ENCODE peak calls at places on chromosomes 3 and 15, in eight cellular contexts. One of them, this sample, is unnamed. For H3K36me3 and H3K4me1, the result is how much of the 10 kb centered on the place peaks cover.

GRCh38 chr15:50425219-50425618 is 1.0 kb downstream of the USP8 start:
- DNase-seq in adrenal gland: no peak
- DNase-seq in left ventricle myocardium inferior: no peak
- DNase-seq in BE2C: no peak
- DNase-seq in A673: no peak
- DNase-seq in HCT116: no peak
- DNase-seq in breast epithelium: no peak
- DNase-seq in neural progenitor cell: peak
- DNase-seq in this sample: no peak

GRCh38 chr3:10189557-10190374 is 25.0 kb downstream of the IRAK2 start:
- DNase-seq in adrenal gland: peak
- DNase-seq in left ventricle myocardium inferior: peak
- DNase-seq in BE2C: peak
- DNase-seq in A673: peak
- DNase-seq in HCT116: no peak
- DNase-seq in breast epithelium: peak
- DNase-seq in neural progenitor cell: no peak
- DNase-seq in this sample: peak

GRCh38 chr15:67188551-67189218 is 65.8 kb downstream of the AAGAB start:
- DNase-seq in adrenal gland: no peak
- DNase-seq in left ventricle myocardium inferior: no peak
- DNase-seq in BE2C: peak
- DNase-seq in A673: peak
- DNase-seq in HCT116: no peak
- DNase-seq in breast epithelium: no peak
- DNase-seq in neural progenitor cell: no peak
- DNase-seq in this sample: no peak

GRCh38 chr15:66827698-66828055 is 125.6 kb downstream of the SMAD6 start:
- DNase-seq in adrenal gland: no peak
- DNase-seq in left ventricle myocardium inferior: no peak
- DNase-seq in BE2C: no peak
- DNase-seq in A673: no peak
- DNase-seq in HCT116: no peak
- DNase-seq in breast epithelium: no peak
- DNase-seq in neural progenitor cell: no peak
- DNase-seq in this sample: no peak

GRCh38 chr3:31941230-31941632 is 39.8 kb downstream of the OSBPL10 start:
- DNase-seq in adrenal gland: no peak
- DNase-seq in left ventricle myocardium inferior: no peak
- DNase-seq in BE2C: no peak
- DNase-seq in A673: no peak
- DNase-seq in HCT116: no peak
- DNase-seq in breast epithelium: no peak
- DNase-seq in neural progenitor cell: no peak
- DNase-seq in this sample: no peak

GRCh38 chr15:77002436-77002835 is 7.5 kb downstream of the PSTPIP1 start:
- DNase-seq in adrenal gland: no peak
- DNase-seq in left ventricle myocardium inferior: no peak
- DNase-seq in BE2C: no peak
- DNase-seq in A673: no peak
- DNase-seq in HCT116: no peak
- DNase-seq in breast epithelium: no peak
- DNase-seq in neural progenitor cell: no peak
- DNase-seq in this sample: peak

GRCh38 chr3:142088522-142088921 is 60.8 kb downstream of the TFDP2 start:
- DNase-seq in adrenal gland: no peak
- DNase-seq in left ventricle myocardium inferior: no peak
- DNase-seq in BE2C: no peak
- DNase-seq in A673: no peak
- DNase-seq in HCT116: peak
- DNase-seq in breast epithelium: no peak
- DNase-seq in neural progenitor cell: no peak
- DNase-seq in this sample: no peak

GRCh38 chr15:92400573-92400972 is 6.9 kb downstream of the ST8SIA2 start:
- DNase-seq in adrenal gland: no peak
- DNase-seq in left ventricle myocardium inferior: no peak
- DNase-seq in BE2C: no peak
- DNase-seq in A673: no peak
- DNase-seq in HCT116: no peak
- DNase-seq in breast epithelium: no peak
- DNase-seq in neural progenitor cell: peak
- DNase-seq in this sample: no peak

GRCh38 chr3:17808994-17809393 is 66.6 kb upstream of the TBC1D5 start:
- DNase-seq in adrenal gland: no peak
- DNase-seq in left ventricle myocardium inferior: no peak
- DNase-seq in BE2C: peak
- DNase-seq in A673: peak
- DNase-seq in HCT116: no peak
- DNase-seq in breast epithelium: no peak
- DNase-seq in neural progenitor cell: no peak
- DNase-seq in this sample: no peak

GRCh38 chr3:38960953-38961622 is 90.7 kb downstream of the SCN11A start:
- DNase-seq in adrenal gland: peak
- DNase-seq in left ventricle myocardium inferior: no peak
- DNase-seq in BE2C: peak
- DNase-seq in A673: peak
- DNase-seq in HCT116: peak
- DNase-seq in breast epithelium: no peak
- DNase-seq in neural progenitor cell: peak
- DNase-seq in this sample: no peak

GRCh38 chr3:149299938-149300791 is 33.3 kb downstream of the TM4SF18 start:
- DNase-seq in adrenal gland: peak
- DNase-seq in left ventricle myocardium inferior: no peak
- DNase-seq in BE2C: peak
- DNase-seq in A673: peak
- DNase-seq in HCT116: peak
- DNase-seq in breast epithelium: no peak
- DNase-seq in neural progenitor cell: no peak
- DNase-seq in this sample: no peak

GRCh38 chr3:104553121-104553520 is 813.6 kb upstream of the ALCAM start:
- DNase-seq in adrenal gland: no peak
- DNase-seq in left ventricle myocardium inferior: no peak
- DNase-seq in BE2C: no peak
- DNase-seq in A673: no peak
- DNase-seq in HCT116: no peak
- DNase-seq in breast epithelium: no peak
- DNase-seq in neural progenitor cell: no peak
- DNase-seq in this sample: no peak

GRCh38 chr15:46329876-46330275 is 695.0 kb downstream of the SQOR start:
- DNase-seq in adrenal gland: no peak
- DNase-seq in left ventricle myocardium inferior: no peak
- DNase-seq in BE2C: no peak
- DNase-seq in A673: no peak
- DNase-seq in HCT116: no peak
- DNase-seq in breast epithelium: no peak
- DNase-seq in neural progenitor cell: no peak
- DNase-seq in this sample: no peak

GRCh38 chr3:73848173-73848751 is 223.5 kb upstream of the PDZRN3 start:
- DNase-seq in adrenal gland: no peak
- DNase-seq in left ventricle myocardium inferior: no peak
- DNase-seq in BE2C: no peak
- DNase-seq in A673: peak
- DNase-seq in HCT116: no peak
- DNase-seq in breast epithelium: no peak
- DNase-seq in neural progenitor cell: peak
- DNase-seq in this sample: no peak

GRCh38 chr15:50636146-50636545 is 50.5 kb downstream of the TRPM7 start:
- DNase-seq in adrenal gland: no peak
- DNase-seq in left ventricle myocardium inferior: no peak
- DNase-seq in BE2C: no peak
- DNase-seq in A673: no peak
- DNase-seq in HCT116: no peak
- DNase-seq in breast epithelium: no peak
- DNase-seq in neural progenitor cell: no peak
- DNase-seq in this sample: no peak

GRCh38 chr3:44831241-44831640 is 30.5 kb upstream of the TMEM42 start:
- DNase-seq in adrenal gland: no peak
- DNase-seq in left ventricle myocardium inferior: no peak
- DNase-seq in BE2C: no peak
- DNase-seq in A673: no peak
- DNase-seq in HCT116: no peak
- DNase-seq in breast epithelium: no peak
- DNase-seq in neural progenitor cell: no peak
- DNase-seq in this sample: no peak

GRCh38 chr3:44832965-44833364 is 28.7 kb upstream of the TMEM42 start:
- DNase-seq in adrenal gland: no peak
- DNase-seq in left ventricle myocardium inferior: no peak
- DNase-seq in BE2C: no peak
- DNase-seq in A673: no peak
- DNase-seq in HCT116: no peak
- DNase-seq in breast epithelium: no peak
- DNase-seq in neural progenitor cell: no peak
- DNase-seq in this sample: no peak

GRCh38 chr3:44832032-44832431 is 29.7 kb upstream of the TMEM42 start:
- DNase-seq in adrenal gland: no peak
- DNase-seq in left ventricle myocardium inferior: no peak
- DNase-seq in BE2C: no peak
- DNase-seq in A673: no peak
- DNase-seq in HCT116: no peak
- DNase-seq in breast epithelium: no peak
- DNase-seq in neural progenitor cell: no peak
- DNase-seq in this sample: no peak

GRCh38 chr3:44833394-44833793 is 28.3 kb upstream of the TMEM42 start:
- DNase-seq in adrenal gland: no peak
- DNase-seq in left ventricle myocardium inferior: peak
- DNase-seq in BE2C: no peak
- DNase-seq in A673: no peak
- DNase-seq in HCT116: no peak
- DNase-seq in breast epithelium: no peak
- DNase-seq in neural progenitor cell: no peak
- DNase-seq in this sample: no peak

DNA sequence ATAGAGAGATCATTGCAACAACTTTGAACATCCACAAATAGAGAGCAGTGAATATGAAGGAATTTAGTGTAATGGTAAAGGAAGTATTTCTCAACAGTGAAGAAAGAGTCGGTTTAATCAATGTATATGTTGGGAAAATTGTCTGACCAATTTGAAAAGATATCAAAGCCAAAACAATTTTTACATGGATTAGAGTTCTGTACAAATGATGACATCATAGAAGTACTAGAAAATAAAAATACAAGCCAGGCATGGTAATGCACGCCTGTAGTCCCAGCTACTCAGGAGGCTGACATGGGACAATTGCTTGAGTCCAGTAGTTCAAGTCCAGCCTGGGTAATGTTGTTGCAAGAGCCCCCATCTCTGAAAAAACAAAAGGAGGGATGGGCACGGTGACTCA is 26.0 kb upstream of the TMEM42 start:
- DNase-seq in adrenal gland: no peak
- DNase-seq in left ventricle myocardium inferior: no peak
- DNase-seq in BE2C: no peak
- DNase-seq in A673: no peak
- DNase-seq in HCT116: no peak
- DNase-seq in breast epithelium: no peak
- DNase-seq in neural progenitor cell: no peak
- DNase-seq in this sample: no peak
- H3K36me3 ChIP-seq in adrenal gland: under half
- H3K36me3 ChIP-seq in left ventricle myocardium inferior: under half
- H3K36me3 ChIP-seq in BE2C: under half
- H3K36me3 ChIP-seq in A673: under half
- H3K36me3 ChIP-seq in HCT116: under half
- H3K36me3 ChIP-seq in breast epithelium: under half
- H3K36me3 ChIP-seq in neural progenitor cell: under half
- H3K36me3 ChIP-seq in this sample: under half

GRCh38 chr15:63891079-63891762 is 57.5 kb upstream of the HERC1 start:
- DNase-seq in adrenal gland: peak
- DNase-seq in left ventricle myocardium inferior: peak
- DNase-seq in BE2C: peak
- DNase-seq in A673: peak
- DNase-seq in HCT116: peak
- DNase-seq in breast epithelium: peak
- DNase-seq in neural progenitor cell: peak
- DNase-seq in this sample: peak
- TF ChIP-seq CTCF in adrenal gland: peak
- TF ChIP-seq CTCF in left ventricle myocardium inferior: peak
- TF ChIP-seq CTCF in BE2C: peak
- TF ChIP-seq CTCF in A673: peak
- TF ChIP-seq CTCF in HCT116: peak
- TF ChIP-seq CTCF in breast epithelium: peak
- TF ChIP-seq CTCF in neural progenitor cell: peak
- TF ChIP-seq CTCF in this sample: peak

GRCh38 chr15:43251863-43252241 is 14.9 kb downstream of the TGM5 start:
- DNase-seq in adrenal gland: no peak
- DNase-seq in left ventricle myocardium inferior: no peak
- DNase-seq in BE2C: no peak
- DNase-seq in A673: no peak
- DNase-seq in HCT116: no peak
- DNase-seq in breast epithelium: no peak
- DNase-seq in neural progenitor cell: no peak
- DNase-seq in this sample: no peak

GRCh38 chr15:43249236-43249635 is 17.5 kb downstream of the TGM5 start:
- DNase-seq in adrenal gland: no peak
- DNase-seq in left ventricle myocardium inferior: no peak
- DNase-seq in BE2C: no peak
- DNase-seq in A673: no peak
- DNase-seq in HCT116: no peak
- DNase-seq in breast epithelium: no peak
- DNase-seq in neural progenitor cell: no peak
- DNase-seq in this sample: no peak

GRCh38 chr15:43249699-43250203 is 17.0 kb downstream of the TGM5 start:
- DNase-seq in adrenal gland: no peak
- DNase-seq in left ventricle myocardium inferior: no peak
- DNase-seq in BE2C: no peak
- DNase-seq in A673: no peak
- DNase-seq in HCT116: no peak
- DNase-seq in breast epithelium: no peak
- DNase-seq in neural progenitor cell: no peak
- DNase-seq in this sample: no peak

GRCh38 chr15:43250785-43251184 is 15.9 kb downstream of the TGM5 start:
- DNase-seq in adrenal gland: no peak
- DNase-seq in left ventricle myocardium inferior: no peak
- DNase-seq in BE2C: no peak
- DNase-seq in A673: no peak
- DNase-seq in HCT116: no peak
- DNase-seq in breast epithelium: no peak
- DNase-seq in neural progenitor cell: no peak
- DNase-seq in this sample: no peak

GRCh38 chr15:43251185-43251862 is 15.4 kb downstream of the TGM5 start:
- DNase-seq in adrenal gland: no peak
- DNase-seq in left ventricle myocardium inferior: no peak
- DNase-seq in BE2C: no peak
- DNase-seq in A673: no peak
- DNase-seq in HCT116: no peak
- DNase-seq in breast epithelium: no peak
- DNase-seq in neural progenitor cell: no peak
- DNase-seq in this sample: no peak
- H3K4me1 ChIP-seq in adrenal gland: under half
- H3K4me1 ChIP-seq in left ventricle myocardium inferior: under half
- H3K4me1 ChIP-seq in BE2C: under half
- H3K4me1 ChIP-seq in A673: under half
- H3K4me1 ChIP-seq in HCT116: under half
- H3K4me1 ChIP-seq in breast epithelium: under half
- H3K4me1 ChIP-seq in neural progenitor cell: under half
- H3K4me1 ChIP-seq in this sample: under half

DNA sequence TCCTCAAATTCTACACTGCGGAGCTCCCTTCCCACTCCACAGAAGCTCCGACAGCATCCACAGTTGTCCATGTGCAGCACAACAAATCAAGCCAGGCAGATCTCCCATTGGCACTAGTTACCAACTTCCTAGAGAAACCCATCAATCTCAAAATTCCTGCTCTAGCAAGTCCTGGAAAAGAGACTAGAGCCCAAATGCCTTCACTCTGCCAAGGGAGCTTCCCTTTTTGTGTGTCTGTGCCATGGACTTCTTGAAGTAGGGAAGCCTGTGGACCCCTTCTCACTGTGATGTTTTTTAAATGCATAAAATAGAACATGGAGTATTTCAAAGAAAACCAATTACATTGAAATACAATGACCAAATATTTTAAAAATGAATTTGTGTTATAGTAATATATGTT is 59.1 kb downstream of the TGFBR2 start:
- DNase-seq in adrenal gland: no peak
- DNase-seq in left ventricle myocardium inferior: no peak
- DNase-seq in BE2C: no peak
- DNase-seq in A673: peak
- DNase-seq in HCT116: no peak
- DNase-seq in breast epithelium: no peak
- DNase-seq in neural progenitor cell: no peak
- DNase-seq in this sample: no peak
- H3K36me3 ChIP-seq in adrenal gland: under half
- H3K36me3 ChIP-seq in left ventricle myocardium inferior: under half
- H3K36me3 ChIP-seq in BE2C: under half
- H3K36me3 ChIP-seq in A673: under half
- H3K36me3 ChIP-seq in HCT116: under half
- H3K36me3 ChIP-seq in breast epithelium: under half
- H3K36me3 ChIP-seq in neural progenitor cell: under half
- H3K36me3 ChIP-seq in this sample: under half